ENCODE peak calls at places on chromosomes 4 and X, in four cellular contexts. C is CD14-positive monocyte; V is T follicular helper cell; W is stimulated activated CD4-positive, alpha-beta T cell treated with anti-CD3 and anti-CD28 coated beads, Interleukin-15, amount 100 ng/mL, for 1 hour. A is an unnamed sample.

GRCh38 chrX:110310000-110310790 is 7.7 kb downstream of the AMMECR1 start:
- DNase-seq in V (no peak), C (no peak), W (no peak), A (no peak)

GRCh38 chr4:38743866-38744265 is 38.9 kb downstream of the TLR10 start:
- DNase-seq in V (no peak), C (no peak), W (no peak), A (no peak)

GRCh38 chrX:21384178-21384577 is 10.0 kb downstream of the CNKSR2 start:
- DNase-seq in W (no peak), C (no peak), V (no peak), A (no peak)

GRCh38 chrX:18920079-18920478 is 63.8 kb downstream of the PHKA2 start:
- DNase-seq in V (no peak), C (no peak), W (no peak), A (no peak)

GRCh38 chr4:158810487-158811215 is 41.8 kb downstream of the FNIP2 start:
- DNase-seq in C (peak; percentile 65), W (no peak), V (no peak), A (no peak)

GRCh38 chr4:141713771-141714445 is 77.5 kb downstream of the IL15 start:
- DNase-seq in C (no peak), W (no peak), V (no peak), A (no peak)

GRCh38 chrX:12113321-12113720 is 25.0 kb upstream of the FRMPD4 start:
- DNase-seq in V (no peak), C (no peak), W (no peak), A (no peak)

GRCh38 chrX:110004210-110004609 is 1.3 kb downstream of the TMEM164 start:
- DNase-seq in W (no peak), C (no peak), V (no peak), A (no peak)

GRCh38 chr4:155376387-155377268 is at the start of gene MAP9:
- DNase-seq in C (peak; percentile 58), V (peak; percentile 81), W (peak; percentile 64), A (peak; percentile 52)

GRCh38 chrX:47380268-47380667 is 9.9 kb downstream of the ZNF157 start:
- DNase-seq in C (no peak), W (peak; percentile 33), V (peak; percentile 70), A (no peak)